ENCODE peak calls at places on chromosomes 7 and 10, in four cellular contexts. One of them, this sample, is unnamed.

GRCh38 chr10:26367771-26368170 is 70.4 kb upstream of the APBB1IP start:
- DNase-seq in IMR-90: no peak
- DNase-seq in HepG2: peak; percentile 19
- DNase-seq in keratinocyte: no peak
- DNase-seq in this sample: peak; percentile 7

GRCh38 chr10:84138478-84139125 is 707 bp upstream of the GHITM start:
- DNase-seq in HepG2: no peak
- DNase-seq in IMR-90: peak; percentile 22
- DNase-seq in keratinocyte: no peak
- DNase-seq in this sample: peak; percentile 54

GRCh38 chr10:110771486-110771885 is 100.2 kb upstream of the PDCD4 start:
- DNase-seq in HepG2: no peak
- DNase-seq in IMR-90: no peak
- DNase-seq in keratinocyte: no peak
- DNase-seq in this sample: no peak

GRCh38 chr10:7046615-7047014 is 364.2 kb downstream of the SFMBT2 start:
- DNase-seq in IMR-90: no peak
- DNase-seq in keratinocyte: no peak
- DNase-seq in HepG2: no peak
- DNase-seq in this sample: no peak

GRCh38 chr7:33903770-33904679 is 1.3 kb upstream of the BMPER start:
- DNase-seq in keratinocyte: no peak
- DNase-seq in HepG2: peak; percentile 3
- DNase-seq in IMR-90: peak; percentile 45
- DNase-seq in this sample: no peak

GRCh38 chr7:44063894-44064651 is 1.3 kb downstream of the PGAM2 start:
- DNase-seq in keratinocyte: no peak
- DNase-seq in HepG2: no peak
- DNase-seq in IMR-90: no peak
- DNase-seq in this sample: no peak

GRCh38 chr10:33412261-33413092 is 78.0 kb upstream of the NRP1 start:
- DNase-seq in keratinocyte: no peak
- DNase-seq in HepG2: no peak
- DNase-seq in IMR-90: peak; percentile 92
- DNase-seq in this sample: no peak

GRCh38 chr7:12403287-12404181 is at the start of gene VWDE:
- DNase-seq in IMR-90: no peak
- DNase-seq in HepG2: no peak
- DNase-seq in keratinocyte: no peak
- DNase-seq in this sample: peak; percentile 83

GRCh38 chr10:74231375-74231774 is 80.4 kb downstream of the ADK start:
- DNase-seq in IMR-90: peak; percentile 43
- DNase-seq in keratinocyte: no peak
- DNase-seq in HepG2: peak; percentile 20
- DNase-seq in this sample: peak; percentile 54

GRCh38 chr10:125209591-125210373 is 49.4 kb upstream of the CTBP2 start:
- DNase-seq in HepG2: no peak
- DNase-seq in IMR-90: peak; percentile 30
- DNase-seq in keratinocyte: no peak
- DNase-seq in this sample: no peak

GRCh38 chr10:104288355-104288754 is 19.4 kb downstream of the GSTO2 start:
- DNase-seq in IMR-90: no peak
- DNase-seq in keratinocyte: no peak
- DNase-seq in HepG2: peak; percentile 97
- DNase-seq in this sample: no peak

GRCh38 chr10:123557366-123558108 is 108.6 kb upstream of the GPR26 start:
- DNase-seq in HepG2: no peak
- DNase-seq in IMR-90: no peak
- DNase-seq in keratinocyte: no peak
- DNase-seq in this sample: no peak

GRCh38 chr10:70931168-70931805 is 42.9 kb upstream of the PCBD1 start:
- DNase-seq in IMR-90: peak; percentile 37
- DNase-seq in keratinocyte: peak; percentile 15
- DNase-seq in HepG2: no peak
- DNase-seq in this sample: peak; percentile 70

GRCh38 chr10:72328045-72328828 is 26.5 kb downstream of the DNAJB12 start:
- DNase-seq in IMR-90: peak; percentile 57
- DNase-seq in keratinocyte: no peak
- DNase-seq in HepG2: peak; percentile 71
- DNase-seq in this sample: peak; percentile 84

GRCh38 chr7:94420321-94420720 is 25.6 kb downstream of the COL1A2 start:
- DNase-seq in keratinocyte: no peak
- DNase-seq in HepG2: no peak
- DNase-seq in IMR-90: peak; percentile 35
- DNase-seq in this sample: no peak

GRCh38 chr7:108012499-108013430 is 9.8 kb upstream of the LAMB1 start:
- DNase-seq in IMR-90: peak; percentile 79
- DNase-seq in HepG2: peak; percentile 95
- DNase-seq in keratinocyte: no peak
- DNase-seq in this sample: no peak

GRCh38 chr10:100824886-100825285 is 79.5 kb downstream of the PAX2 start:
- DNase-seq in HepG2: no peak
- DNase-seq in keratinocyte: no peak
- DNase-seq in IMR-90: no peak
- DNase-seq in this sample: no peak

GRCh38 chr10:1102392-1102791 is 46.2 kb downstream of the WDR37 start:
- DNase-seq in keratinocyte: no peak
- DNase-seq in HepG2: no peak
- DNase-seq in IMR-90: peak; percentile 24
- DNase-seq in this sample: no peak

GRCh38 chr10:6200588-6201510 is 1.9 kb upstream of the PFKFB3 start:
- DNase-seq in keratinocyte: no peak
- DNase-seq in IMR-90: peak; percentile 35
- DNase-seq in HepG2: peak; percentile 56
- DNase-seq in this sample: peak; percentile 24

GRCh38 chr7:42161723-42162122 is 75.3 kb downstream of the GLI3 start:
- DNase-seq in IMR-90: no peak
- DNase-seq in HepG2: no peak
- DNase-seq in keratinocyte: peak; percentile 9
- DNase-seq in this sample: no peak

GRCh38 chr10:92240289-92241157 is 50.4 kb downstream of the CPEB3 start:
- DNase-seq in HepG2: peak; percentile 75
- DNase-seq in keratinocyte: no peak
- DNase-seq in IMR-90: peak; percentile 70
- DNase-seq in this sample: peak; percentile 49

GRCh38 chr10:92239185-92239599 is 51.7 kb downstream of the CPEB3 start:
- DNase-seq in keratinocyte: no peak
- DNase-seq in IMR-90: no peak
- DNase-seq in HepG2: no peak
- DNase-seq in this sample: no peak

GRCh38 chr10:92238062-92238585 is 52.8 kb downstream of the CPEB3 start:
- DNase-seq in keratinocyte: no peak
- DNase-seq in HepG2: no peak
- DNase-seq in IMR-90: no peak
- DNase-seq in this sample: no peak

GRCh38 chr10:92239600-92240288 is 51.1 kb downstream of the CPEB3 start:
- DNase-seq in HepG2: no peak
- DNase-seq in keratinocyte: no peak
- DNase-seq in IMR-90: peak; percentile 30
- DNase-seq in this sample: no peak

DNA sequence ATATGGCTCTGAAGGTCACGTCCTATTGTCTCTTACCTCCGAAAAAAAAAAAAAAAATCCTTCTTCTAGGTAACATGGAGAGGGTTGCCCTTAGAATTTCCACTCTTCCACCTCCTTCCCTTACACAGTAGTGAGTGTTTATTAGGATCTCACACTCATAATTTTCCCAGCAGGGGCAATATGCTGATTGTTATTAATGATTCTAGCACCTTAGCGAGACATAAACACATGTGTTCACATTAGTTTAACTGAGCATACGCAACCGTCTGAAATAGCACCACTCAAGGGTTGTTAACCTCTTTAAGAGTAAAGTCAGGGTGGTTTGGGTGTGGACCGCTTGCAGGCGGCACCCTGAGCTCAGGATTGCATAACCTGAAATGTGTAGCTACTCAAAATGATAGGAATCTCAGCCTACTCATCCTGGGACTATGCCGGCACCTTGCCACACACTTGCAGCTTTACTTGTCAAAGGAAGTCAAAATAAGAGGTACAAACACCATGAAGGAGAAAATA is 52.2 kb downstream of the CPEB3 start:
- DNase-seq in keratinocyte: peak; percentile 64
- DNase-seq in IMR-90: peak; percentile 43
- DNase-seq in HepG2: peak; percentile 40
- DNase-seq in this sample: peak; percentile 66
- H3K4me3 ChIP-seq in keratinocyte: peak overlapping the region; percentile 53
- H3K4me3 ChIP-seq in IMR-90: no peak overlapping the region
- H3K4me3 ChIP-seq in HepG2: peak overlapping the region; percentile 91
- H3K4me3 ChIP-seq in this sample: peak overlapping the region; percentile 82

GRCh38 chr10:86803156-86803555 is 46.7 kb downstream of the BMPR1A start:
- DNase-seq in IMR-90: no peak
- DNase-seq in HepG2: no peak
- DNase-seq in keratinocyte: no peak
- DNase-seq in this sample: no peak

GRCh38 chr10:86799188-86799845 is 42.9 kb downstream of the BMPR1A start:
- DNase-seq in keratinocyte: no peak
- DNase-seq in IMR-90: no peak
- DNase-seq in HepG2: no peak
- DNase-seq in this sample: no peak

GRCh38 chr10:86804805-86805204 is 48.4 kb downstream of the BMPR1A start:
- DNase-seq in HepG2: no peak
- DNase-seq in keratinocyte: no peak
- DNase-seq in IMR-90: no peak
- DNase-seq in this sample: no peak

GRCh38 chr10:86801995-86802394 is 45.6 kb downstream of the BMPR1A start:
- DNase-seq in keratinocyte: no peak
- DNase-seq in IMR-90: no peak
- DNase-seq in HepG2: no peak
- DNase-seq in this sample: no peak

GRCh38 chr10:86802709-86803108 is 46.3 kb downstream of the BMPR1A start:
- DNase-seq in IMR-90: no peak
- DNase-seq in HepG2: no peak
- DNase-seq in keratinocyte: no peak
- DNase-seq in this sample: no peak
- H3K4me2 ChIP-seq in IMR-90: no peak overlapping the region
- H3K4me2 ChIP-seq in HepG2: no peak overlapping the region
- H3K4me2 ChIP-seq in keratinocyte: no peak overlapping the region
- H3K4me2 ChIP-seq in this sample: no peak overlapping the region

GRCh38 chr7:27176962-27177794 is 3.1 kb upstream of the HOXA10 start:
- DNase-seq in IMR-90: no peak
- DNase-seq in HepG2: no peak
- DNase-seq in keratinocyte: no peak
- DNase-seq in this sample: no peak
- H3K4me3 ChIP-seq in IMR-90: no peak overlapping the region
- H3K4me3 ChIP-seq in HepG2: no peak overlapping the region
- H3K4me3 ChIP-seq in keratinocyte: no peak overlapping the region
- H3K4me3 ChIP-seq in this sample: no peak overlapping the region

GRCh38 chr7:151875862-151876111 is 1.1 kb downstream of the PRKAG2 start:
- DNase-seq in HepG2: no peak
- DNase-seq in keratinocyte: no peak
- DNase-seq in IMR-90: no peak
- DNase-seq in this sample: no peak

GRCh38 chr7:151880688-151881087 is 3.8 kb upstream of the PRKAG2 start:
- DNase-seq in keratinocyte: no peak
- DNase-seq in IMR-90: no peak
- DNase-seq in HepG2: no peak
- DNase-seq in this sample: no peak

GRCh38 chr7:151876112-151876898 is 610 bp downstream of the PRKAG2 start:
- DNase-seq in IMR-90: no peak
- DNase-seq in HepG2: no peak
- DNase-seq in keratinocyte: no peak
- DNase-seq in this sample: no peak

GRCh38 chr7:151877911-151878835 is 1.3 kb upstream of the PRKAG2 start:
- DNase-seq in IMR-90: no peak
- DNase-seq in HepG2: no peak
- DNase-seq in keratinocyte: no peak
- DNase-seq in this sample: no peak

GRCh38 chr7:151876899-151877777 is at the start of gene PRKAG2:
- DNase-seq in IMR-90: no peak
- DNase-seq in HepG2: no peak
- DNase-seq in keratinocyte: no peak
- DNase-seq in this sample: peak; percentile 52
- H3K4me2 ChIP-seq in IMR-90: peak within 1 kb of the TSS; percentile 90
- H3K4me2 ChIP-seq in HepG2: peak within 1 kb of the TSS; percentile 82
- H3K4me2 ChIP-seq in keratinocyte: peak within 1 kb of the TSS; percentile 97
- H3K4me2 ChIP-seq in this sample: peak within 1 kb of the TSS; percentile 92

DNA sequence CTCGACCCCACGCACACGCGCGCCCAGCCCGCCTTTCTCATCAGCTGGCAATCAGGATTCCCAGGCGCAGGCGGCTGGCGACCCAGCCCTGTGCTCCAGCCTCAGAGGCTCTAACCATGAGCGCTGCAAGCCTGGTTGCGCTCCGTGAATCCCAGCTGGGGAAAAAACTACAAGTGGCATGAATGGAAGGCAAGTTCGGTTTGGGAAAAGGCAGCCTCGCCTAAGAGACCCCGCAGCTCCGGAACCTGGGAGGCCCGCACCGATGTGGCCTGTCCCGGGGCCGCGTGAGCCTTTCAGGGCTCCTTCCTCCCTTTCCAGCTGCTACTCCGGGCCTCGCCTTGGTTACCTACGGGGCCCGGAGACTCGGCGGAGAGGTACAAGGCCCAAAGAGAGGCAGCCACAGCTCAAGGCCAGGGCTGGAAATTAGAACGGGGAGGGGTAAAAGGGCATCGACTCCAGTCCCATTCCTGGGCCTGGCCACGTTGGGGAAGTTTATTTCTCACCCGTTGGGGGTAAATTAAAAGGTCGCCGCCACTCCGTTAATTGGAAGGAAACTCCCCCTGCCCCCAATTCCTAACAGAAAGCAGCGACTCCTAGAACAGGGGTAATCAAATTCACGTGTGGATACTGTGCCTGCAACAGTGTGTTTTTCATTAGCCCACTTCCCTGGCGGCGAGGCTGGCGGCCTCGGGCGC is 1.3 kb upstream of the HOXA9 start:
- DNase-seq in HepG2: no peak
- DNase-seq in keratinocyte: no peak
- DNase-seq in IMR-90: no peak
- DNase-seq in this sample: no peak
- H3K4me3 ChIP-seq in HepG2: no peak overlapping the region
- H3K4me3 ChIP-seq in keratinocyte: peak overlapping the region; percentile 94
- H3K4me3 ChIP-seq in IMR-90: no peak overlapping the region
- H3K4me3 ChIP-seq in this sample: no peak overlapping the region

GRCh38 chr10:130935897-130936550 is 375.5 kb downstream of the TCERG1L start:
- DNase-seq in keratinocyte: no peak
- DNase-seq in IMR-90: no peak
- DNase-seq in HepG2: no peak
- DNase-seq in this sample: no peak

GRCh38 chr10:130938051-130938450 is 373.5 kb downstream of the TCERG1L start:
- DNase-seq in keratinocyte: no peak
- DNase-seq in IMR-90: no peak
- DNase-seq in HepG2: no peak
- DNase-seq in this sample: no peak

GRCh38 chr10:130936844-130937243 is 374.7 kb downstream of the TCERG1L start:
- DNase-seq in IMR-90: no peak
- DNase-seq in keratinocyte: no peak
- DNase-seq in HepG2: no peak
- DNase-seq in this sample: no peak

DNA sequence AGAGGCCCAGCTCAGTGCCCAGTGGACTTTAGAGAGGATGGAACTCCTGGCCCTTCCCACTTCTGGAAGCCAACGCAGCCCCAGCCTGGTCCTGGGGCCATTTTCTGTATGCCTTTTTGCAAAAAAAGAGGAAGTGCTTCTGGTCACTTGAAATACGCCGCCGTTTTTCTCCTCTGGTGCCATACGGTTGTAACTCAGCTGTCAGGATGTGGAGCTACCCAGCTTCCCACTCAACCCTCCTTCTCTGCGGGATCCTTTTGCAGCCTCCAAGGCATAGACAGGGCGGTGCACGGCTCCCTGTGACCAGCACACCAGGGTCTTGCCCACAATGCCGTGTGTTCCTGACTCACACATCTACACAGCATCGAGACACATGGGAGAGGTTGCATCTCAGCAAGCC is 369.6 kb downstream of the TCERG1L start:
- DNase-seq in HepG2: no peak
- DNase-seq in IMR-90: no peak
- DNase-seq in keratinocyte: no peak
- DNase-seq in this sample: no peak
- H3K4me2 ChIP-seq in HepG2: no peak overlapping the region
- H3K4me2 ChIP-seq in IMR-90: no peak overlapping the region
- H3K4me2 ChIP-seq in keratinocyte: no peak overlapping the region
- H3K4me2 ChIP-seq in this sample: no peak overlapping the region